ENCODE peak calls at places on chromosome 7, in four cellular contexts. One of them, this sample, is unnamed.

GRCh38 chr7:117185124-117185523 is 137.7 kb downstream of the WNT2 start:
- DNase-seq in colonic mucosa: no peak
- DNase-seq in heart right ventricle: no peak
- DNase-seq in upper lobe of right lung: no peak
- DNase-seq in this sample: no peak

GRCh38 chr7:30880090-30880704 is 31.5 kb upstream of the AQP1 start:
- DNase-seq in heart right ventricle: no peak
- DNase-seq in upper lobe of right lung: no peak
- DNase-seq in colonic mucosa: no peak
- DNase-seq in this sample: no peak

GRCh38 chr7:116315293-116315692 is 105.0 kb downstream of the TES start:
- DNase-seq in upper lobe of right lung: no peak
- DNase-seq in colonic mucosa: no peak
- DNase-seq in heart right ventricle: no peak
- DNase-seq in this sample: no peak

GRCh38 chr7:20280475-20281351 is 50.0 kb upstream of the ITGB8 start:
- DNase-seq in heart right ventricle: no peak
- DNase-seq in colonic mucosa: no peak
- DNase-seq in upper lobe of right lung: no peak
- DNase-seq in this sample: no peak

GRCh38 chr7:47622946-47623640 is 41.2 kb upstream of the TNS3 start:
- DNase-seq in upper lobe of right lung: no peak
- DNase-seq in heart right ventricle: no peak
- DNase-seq in colonic mucosa: no peak
- DNase-seq in this sample: peak; percentile 54

GRCh38 chr7:33973235-33974015 is 68.1 kb downstream of the BMPER start:
- DNase-seq in heart right ventricle: no peak
- DNase-seq in upper lobe of right lung: no peak
- DNase-seq in colonic mucosa: no peak
- DNase-seq in this sample: no peak

GRCh38 chr7:50185188-50185587 is 92.1 kb upstream of the ZPBP start:
- DNase-seq in colonic mucosa: no peak
- DNase-seq in heart right ventricle: peak; percentile 23
- DNase-seq in upper lobe of right lung: no peak
- DNase-seq in this sample: peak; percentile 18

GRCh38 chr7:151615784-151616183 is 96.1 kb upstream of the RHEB start:
- DNase-seq in upper lobe of right lung: no peak
- DNase-seq in heart right ventricle: no peak
- DNase-seq in colonic mucosa: no peak
- DNase-seq in this sample: no peak

GRCh38 chr7:47047384-47047783 is 534.5 kb downstream of the TNS3 start:
- DNase-seq in colonic mucosa: no peak
- DNase-seq in upper lobe of right lung: no peak
- DNase-seq in heart right ventricle: no peak
- DNase-seq in this sample: peak; percentile 32

GRCh38 chr7:124700655-124701054 is 64.9 kb downstream of the GPR37 start:
- DNase-seq in upper lobe of right lung: no peak
- DNase-seq in colonic mucosa: no peak
- DNase-seq in heart right ventricle: no peak
- DNase-seq in this sample: no peak

GRCh38 chr7:45585628-45586027 is 11.5 kb downstream of the ADCY1 start:
- DNase-seq in upper lobe of right lung: no peak
- DNase-seq in colonic mucosa: no peak
- DNase-seq in heart right ventricle: no peak
- DNase-seq in this sample: no peak

GRCh38 chr7:66529889-66530615 is 98.6 kb upstream of the KCTD7 start:
- DNase-seq in heart right ventricle: no peak
- DNase-seq in upper lobe of right lung: no peak
- DNase-seq in colonic mucosa: no peak
- DNase-seq in this sample: no peak

GRCh38 chr7:12475362-12476063 is 71.8 kb upstream of the VWDE start:
- DNase-seq in heart right ventricle: no peak
- DNase-seq in upper lobe of right lung: no peak
- DNase-seq in colonic mucosa: no peak
- DNase-seq in this sample: no peak

GRCh38 chr7:1345796-1346532 is 113.3 kb downstream of the UNCX start:
- DNase-seq in heart right ventricle: no peak
- DNase-seq in colonic mucosa: no peak
- DNase-seq in upper lobe of right lung: no peak
- DNase-seq in this sample: no peak

GRCh38 chr7:85682819-85683218 is 496.0 kb upstream of the SEMA3D start:
- DNase-seq in heart right ventricle: no peak
- DNase-seq in colonic mucosa: no peak
- DNase-seq in upper lobe of right lung: no peak
- DNase-seq in this sample: no peak

GRCh38 chr7:22723171-22723601 is 3.8 kb upstream of the IL6 start:
- DNase-seq in colonic mucosa: peak; percentile 46
- DNase-seq in heart right ventricle: peak; percentile 80
- DNase-seq in upper lobe of right lung: peak; percentile 86
- DNase-seq in this sample: peak; percentile 27

GRCh38 chr7:141463986-141464385 is 87.2 kb upstream of the AGK start:
- DNase-seq in heart right ventricle: no peak
- DNase-seq in colonic mucosa: no peak
- DNase-seq in upper lobe of right lung: no peak
- DNase-seq in this sample: no peak

GRCh38 chr7:42247301-42247700 is 10.3 kb upstream of the GLI3 start:
- DNase-seq in colonic mucosa: no peak
- DNase-seq in upper lobe of right lung: no peak
- DNase-seq in heart right ventricle: no peak
- DNase-seq in this sample: no peak

GRCh38 chr7:156947120-156947843 is 2.2 kb upstream of the NOM1 start:
- DNase-seq in colonic mucosa: no peak
- DNase-seq in heart right ventricle: no peak
- DNase-seq in upper lobe of right lung: no peak
- DNase-seq in this sample: no peak

GRCh38 chr7:116161733-116162132 is 48.6 kb upstream of the TES start:
- DNase-seq in heart right ventricle: no peak
- DNase-seq in upper lobe of right lung: no peak
- DNase-seq in colonic mucosa: no peak
- DNase-seq in this sample: no peak

GRCh38 chr7:126686474-126686873 is 566.3 kb downstream of the GRM8 start:
- DNase-seq in upper lobe of right lung: no peak
- DNase-seq in colonic mucosa: no peak
- DNase-seq in heart right ventricle: no peak
- DNase-seq in this sample: no peak

GRCh38 chr7:20241491-20242261 is 24.5 kb upstream of the MACC1 start:
- DNase-seq in colonic mucosa: no peak
- DNase-seq in heart right ventricle: no peak
- DNase-seq in upper lobe of right lung: no peak
- DNase-seq in this sample: no peak

GRCh38 chr7:22147113-22147512 is 201.4 kb upstream of the CDCA7L start:
- DNase-seq in colonic mucosa: no peak
- DNase-seq in heart right ventricle: no peak
- DNase-seq in upper lobe of right lung: no peak
- DNase-seq in this sample: peak; percentile 38

GRCh38 chr7:101066858-101067227 is 18.4 kb upstream of the TRIM56 start:
- DNase-seq in colonic mucosa: no peak
- DNase-seq in heart right ventricle: no peak
- DNase-seq in upper lobe of right lung: no peak
- DNase-seq in this sample: no peak

GRCh38 chr7:157152391-157152937 is 13.7 kb downstream of the UBE3C start:
- DNase-seq in colonic mucosa: no peak
- DNase-seq in heart right ventricle: no peak
- DNase-seq in upper lobe of right lung: no peak
- DNase-seq in this sample: no peak

GRCh38 chr7:90266808-90267207 is 21.8 kb downstream of the CFAP69 start:
- DNase-seq in upper lobe of right lung: no peak
- DNase-seq in heart right ventricle: no peak
- DNase-seq in colonic mucosa: no peak
- DNase-seq in this sample: no peak

GRCh38 chr7:46569117-46569433 is 648.0 kb upstream of the IGFBP3 start:
- DNase-seq in colonic mucosa: no peak
- DNase-seq in heart right ventricle: no peak
- DNase-seq in upper lobe of right lung: no peak
- DNase-seq in this sample: no peak

GRCh38 chr7:5697754-5698487 is 83.5 kb downstream of the RNF216 start:
- DNase-seq in heart right ventricle: no peak
- DNase-seq in colonic mucosa: no peak
- DNase-seq in upper lobe of right lung: no peak
- DNase-seq in this sample: no peak
- H3K4me1 ChIP-seq in heart right ventricle: peaks cover 70% of the 10 kb centered on the region
- H3K4me1 ChIP-seq in colonic mucosa: peaks cover 10% of the 10 kb centered on the region
- H3K4me1 ChIP-seq in upper lobe of right lung: peaks cover 55% of the 10 kb centered on the region
- H3K4me1 ChIP-seq in this sample: peaks cover 89% of the 10 kb centered on the region

DNA sequence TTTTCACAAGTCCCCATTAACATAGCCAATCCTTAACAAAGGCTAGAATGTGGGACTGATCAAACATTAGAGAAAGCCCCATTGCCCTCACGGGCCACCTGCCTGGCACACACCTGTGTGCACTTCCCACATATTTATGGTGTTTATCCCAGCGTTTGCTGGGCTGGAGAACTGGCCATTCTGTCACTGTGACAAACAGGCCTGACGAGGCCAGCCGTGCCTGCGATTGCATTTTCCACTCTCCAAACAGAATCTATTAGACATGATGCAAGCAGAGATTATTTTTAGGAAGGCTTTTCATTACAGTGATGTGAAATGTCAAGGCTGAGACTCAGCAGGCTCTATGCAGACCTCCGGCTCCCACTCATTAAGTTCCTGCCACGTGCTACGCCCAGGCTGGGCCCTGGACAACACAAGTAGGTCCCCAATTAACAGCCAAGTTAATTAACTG is 20.4 kb downstream of the PTPRN2 start:
- DNase-seq in heart right ventricle: no peak
- DNase-seq in colonic mucosa: no peak
- DNase-seq in upper lobe of right lung: no peak
- DNase-seq in this sample: no peak
- H3K27me3 ChIP-seq in heart right ventricle: peaks cover 84% of the 10 kb centered on the region
- H3K27me3 ChIP-seq in colonic mucosa: peaks cover 7% of the 10 kb centered on the region
- H3K27me3 ChIP-seq in upper lobe of right lung: peaks cover 41% of the 10 kb centered on the region
- H3K27me3 ChIP-seq in this sample: no peaks in the 10 kb centered on the region

GRCh38 chr7:78441737-78442136 is 643.2 kb downstream of the PHTF2 start:
- DNase-seq in heart right ventricle: no peak
- DNase-seq in colonic mucosa: no peak
- DNase-seq in upper lobe of right lung: no peak
- DNase-seq in this sample: no peak

GRCh38 chr7:78444267-78444666 is 645.7 kb downstream of the PHTF2 start:
- DNase-seq in colonic mucosa: no peak
- DNase-seq in heart right ventricle: no peak
- DNase-seq in upper lobe of right lung: no peak
- DNase-seq in this sample: no peak

GRCh38 chr7:78448915-78449314 is 650.3 kb downstream of the PHTF2 start:
- DNase-seq in heart right ventricle: no peak
- DNase-seq in upper lobe of right lung: no peak
- DNase-seq in colonic mucosa: no peak
- DNase-seq in this sample: no peak

GRCh38 chr7:78438433-78438832 is 639.9 kb downstream of the PHTF2 start:
- DNase-seq in upper lobe of right lung: no peak
- DNase-seq in colonic mucosa: no peak
- DNase-seq in heart right ventricle: no peak
- DNase-seq in this sample: no peak

DNA sequence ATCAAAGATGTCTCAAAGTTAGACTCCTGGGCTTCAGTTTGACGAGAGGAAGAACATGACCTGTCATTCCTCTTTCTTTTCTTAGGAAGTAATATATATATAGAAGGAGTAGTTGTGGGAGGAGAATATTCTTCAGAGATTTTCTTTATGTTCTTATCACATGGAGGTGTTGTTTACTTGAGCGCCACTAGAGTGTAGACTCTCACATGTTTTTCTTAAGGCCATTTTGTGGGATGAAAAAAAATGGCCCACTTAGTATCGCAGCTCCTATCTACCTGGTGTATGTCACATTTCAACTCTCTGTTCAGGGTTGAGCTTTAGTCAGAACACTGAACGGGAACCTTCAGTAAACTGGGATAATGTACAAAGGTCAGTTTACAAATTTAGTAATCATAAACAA is 645.2 kb downstream of the PHTF2 start:
- DNase-seq in upper lobe of right lung: no peak
- DNase-seq in heart right ventricle: no peak
- DNase-seq in colonic mucosa: no peak
- DNase-seq in this sample: no peak
- TF ChIP-seq CTCF in upper lobe of right lung: no peak
- TF ChIP-seq CTCF in heart right ventricle: no peak
- TF ChIP-seq CTCF in colonic mucosa: no peak
- TF ChIP-seq CTCF in this sample: no peak

GRCh38 chr7:5636914-5637313 is 144.5 kb downstream of the RNF216 start:
- DNase-seq in heart right ventricle: peak; percentile 54
- DNase-seq in upper lobe of right lung: no peak
- DNase-seq in colonic mucosa: peak; percentile 52
- DNase-seq in this sample: peak; percentile 80

GRCh38 chr7:5637415-5637814 is 144.0 kb downstream of the RNF216 start:
- DNase-seq in colonic mucosa: no peak
- DNase-seq in upper lobe of right lung: no peak
- DNase-seq in heart right ventricle: no peak
- DNase-seq in this sample: no peak

GRCh38 chr7:5635461-5636445 is 145.7 kb downstream of the RNF216 start:
- DNase-seq in heart right ventricle: no peak
- DNase-seq in upper lobe of right lung: peak; percentile 28
- DNase-seq in colonic mucosa: no peak
- DNase-seq in this sample: no peak

GRCh38 chr7:5634107-5634950 is 147.1 kb downstream of the RNF216 start:
- DNase-seq in heart right ventricle: peak; percentile 68
- DNase-seq in upper lobe of right lung: peak; percentile 76
- DNase-seq in colonic mucosa: peak; percentile 66
- DNase-seq in this sample: peak; percentile 77

GRCh38 chr7:5636446-5636835 is 145.0 kb downstream of the RNF216 start:
- DNase-seq in upper lobe of right lung: no peak
- DNase-seq in colonic mucosa: no peak
- DNase-seq in heart right ventricle: no peak
- DNase-seq in this sample: no peak
- H3K4me1 ChIP-seq in upper lobe of right lung: peaks cover 39% of the 10 kb centered on the region
- H3K4me1 ChIP-seq in colonic mucosa: peaks cover 19% of the 10 kb centered on the region
- H3K4me1 ChIP-seq in heart right ventricle: peaks cover 44% of the 10 kb centered on the region
- H3K4me1 ChIP-seq in this sample: peaks cover 56% of the 10 kb centered on the region

GRCh38 chr7:106692450-106693051 is 31.6 kb upstream of the CCDC71L start:
- DNase-seq in upper lobe of right lung: no peak
- DNase-seq in colonic mucosa: no peak
- DNase-seq in heart right ventricle: no peak
- DNase-seq in this sample: no peak
- H3K27me3 ChIP-seq in upper lobe of right lung: no peaks in the 10 kb centered on the region
- H3K27me3 ChIP-seq in colonic mucosa: no peaks in the 10 kb centered on the region
- H3K27me3 ChIP-seq in heart right ventricle: no peaks in the 10 kb centered on the region
- H3K27me3 ChIP-seq in this sample: no peaks in the 10 kb centered on the region

This sample was measured in testis.